ENCODE peak calls at places on chromosomes 7 and 10, in six cellular contexts. One of them, this sample, is unnamed.

GRCh38 chr7:2471022-2471329 is 5.2 kb downstream of the GRIFIN start:
- DNase-seq in A549: no peak
- DNase-seq in HepG2: no peak
- DNase-seq in K562: no peak
- DNase-seq in WTC11: no peak
- DNase-seq in H1: no peak
- DNase-seq in this sample: no peak

GRCh38 chr7:114630186-114630824 is 215.7 kb downstream of the FOXP2 start:
- DNase-seq in A549: no peak
- DNase-seq in HepG2: no peak
- DNase-seq in K562: no peak
- DNase-seq in WTC11: no peak
- DNase-seq in H1: no peak
- DNase-seq in this sample: no peak

GRCh38 chr7:64045301-64046040 is at the start of gene ZNF727:
- DNase-seq in A549: no peak
- DNase-seq in HepG2: no peak
- DNase-seq in K562: peak
- DNase-seq in WTC11: no peak
- DNase-seq in H1: no peak
- DNase-seq in this sample: no peak

GRCh38 chr7:23191022-23191421 is 9.2 kb downstream of the NUP42 start:
- DNase-seq in A549: no peak
- DNase-seq in HepG2: no peak
- DNase-seq in K562: peak
- DNase-seq in WTC11: no peak
- DNase-seq in H1: no peak
- DNase-seq in this sample: no peak

GRCh38 chr10:110651044-110651958 is 7.2 kb downstream of the RBM20 start:
- DNase-seq in A549: no peak
- DNase-seq in HepG2: no peak
- DNase-seq in K562: no peak
- DNase-seq in WTC11: no peak
- DNase-seq in H1: no peak
- DNase-seq in this sample: no peak

GRCh38 chr7:18780266-18780665 is 284.7 kb downstream of the HDAC9 start:
- DNase-seq in A549: no peak
- DNase-seq in HepG2: no peak
- DNase-seq in K562: no peak
- DNase-seq in WTC11: no peak
- DNase-seq in H1: no peak
- DNase-seq in this sample: no peak

GRCh38 chr10:95445837-95446347 is 115.3 kb downstream of the SORBS1 start:
- DNase-seq in A549: peak
- DNase-seq in HepG2: peak
- DNase-seq in K562: peak
- DNase-seq in WTC11: peak
- DNase-seq in H1: peak
- DNase-seq in this sample: peak

GRCh38 chr7:131583430-131583829 is 27.0 kb upstream of the PODXL start:
- DNase-seq in A549: no peak
- DNase-seq in HepG2: no peak
- DNase-seq in K562: no peak
- DNase-seq in WTC11: no peak
- DNase-seq in H1: no peak
- DNase-seq in this sample: no peak

GRCh38 chr7:100808354-100808875 is 18.9 kb downstream of the EPHB4 start:
- DNase-seq in A549: no peak
- DNase-seq in HepG2: no peak
- DNase-seq in K562: no peak
- DNase-seq in WTC11: no peak
- DNase-seq in H1: no peak
- DNase-seq in this sample: no peak

GRCh38 chr10:102230264-102230860 is 4.3 kb downstream of the ELOVL3 start:
- DNase-seq in A549: peak
- DNase-seq in HepG2: no peak
- DNase-seq in K562: peak
- DNase-seq in WTC11: peak
- DNase-seq in H1: peak
- DNase-seq in this sample: peak

GRCh38 chr7:134552105-134552504 is 3.2 kb downstream of the AKR1B15 start:
- DNase-seq in A549: no peak
- DNase-seq in HepG2: peak
- DNase-seq in K562: peak
- DNase-seq in WTC11: peak
- DNase-seq in H1: no peak
- DNase-seq in this sample: no peak

GRCh38 chr7:110839866-110840265 is 251.1 kb upstream of the LRRN3 start:
- DNase-seq in A549: no peak
- DNase-seq in HepG2: peak
- DNase-seq in K562: peak
- DNase-seq in WTC11: no peak
- DNase-seq in H1: no peak
- DNase-seq in this sample: peak

GRCh38 chr10:68897336-68897741 is 3.8 kb upstream of the DDX50 start:
- DNase-seq in A549: peak
- DNase-seq in HepG2: peak
- DNase-seq in K562: peak
- DNase-seq in WTC11: peak
- DNase-seq in H1: peak
- DNase-seq in this sample: peak

GRCh38 chr10:28668363-28669226 is 8.7 kb upstream of the BAMBI start:
- DNase-seq in A549: peak
- DNase-seq in HepG2: no peak
- DNase-seq in K562: peak
- DNase-seq in WTC11: peak
- DNase-seq in H1: peak
- DNase-seq in this sample: peak

GRCh38 chr7:68434857-68435256 is 1163.4 kb upstream of the AUTS2 start:
- DNase-seq in A549: no peak
- DNase-seq in HepG2: no peak
- DNase-seq in K562: no peak
- DNase-seq in WTC11: no peak
- DNase-seq in H1: no peak
- DNase-seq in this sample: no peak

GRCh38 chr7:65379318-65379717 is 5.7 kb downstream of the ZNF92 start:
- DNase-seq in A549: no peak
- DNase-seq in HepG2: peak
- DNase-seq in K562: no peak
- DNase-seq in WTC11: no peak
- DNase-seq in H1: no peak
- DNase-seq in this sample: no peak

GRCh38 chr7:117111532-117111931 is 158.2 kb downstream of the ST7 start:
- DNase-seq in A549: no peak
- DNase-seq in HepG2: no peak
- DNase-seq in K562: no peak
- DNase-seq in WTC11: no peak
- DNase-seq in H1: no peak
- DNase-seq in this sample: no peak

GRCh38 chr10:6811153-6811552 is 231.1 kb upstream of the PRKCQ start:
- DNase-seq in A549: no peak
- DNase-seq in HepG2: no peak
- DNase-seq in K562: no peak
- DNase-seq in WTC11: no peak
- DNase-seq in H1: no peak
- DNase-seq in this sample: no peak

GRCh38 chr10:6936931-6937330 is 356.9 kb upstream of the PRKCQ start:
- DNase-seq in A549: no peak
- DNase-seq in HepG2: no peak
- DNase-seq in K562: no peak
- DNase-seq in WTC11: no peak
- DNase-seq in H1: no peak
- DNase-seq in this sample: no peak

GRCh38 chr10:100482181-100482833 is 19.5 kb downstream of the WNT8B start:
- DNase-seq in A549: peak
- DNase-seq in HepG2: peak
- DNase-seq in K562: peak
- DNase-seq in WTC11: peak
- DNase-seq in H1: peak
- DNase-seq in this sample: peak

GRCh38 chr7:149075286-149075685 is 15.2 kb downstream of the ZNF786 start:
- DNase-seq in A549: no peak
- DNase-seq in HepG2: no peak
- DNase-seq in K562: no peak
- DNase-seq in WTC11: no peak
- DNase-seq in H1: no peak
- DNase-seq in this sample: no peak

GRCh38 chr10:13074562-13075451 is 25.2 kb upstream of the OPTN start:
- DNase-seq in A549: peak
- DNase-seq in HepG2: peak
- DNase-seq in K562: peak
- DNase-seq in WTC11: peak
- DNase-seq in H1: peak
- DNase-seq in this sample: peak

DNA sequence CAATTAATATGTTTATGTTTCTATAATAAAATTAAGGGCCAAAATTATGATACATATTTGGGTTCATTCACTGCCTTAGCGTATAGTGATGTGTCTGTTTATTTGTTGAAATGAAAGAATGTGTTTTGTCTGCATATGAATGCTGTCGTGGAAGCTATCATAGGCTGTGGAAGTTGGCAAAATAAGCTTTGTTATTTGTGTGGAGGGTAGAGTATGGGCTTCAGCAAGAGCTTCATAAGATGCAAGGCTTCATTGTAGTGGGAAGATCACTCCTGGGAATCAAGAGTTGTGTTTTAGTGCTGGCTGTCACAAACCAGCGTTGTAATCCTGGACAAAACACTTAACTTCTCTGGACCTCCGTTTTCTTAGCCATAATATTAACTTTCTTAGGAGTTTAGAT is 2.5 kb downstream of the SLK start:
- DNase-seq in A549: no peak
- DNase-seq in HepG2: no peak
- DNase-seq in K562: no peak
- DNase-seq in WTC11: no peak
- DNase-seq in H1: no peak
- DNase-seq in this sample: no peak
- TF ChIP-seq JUN in A549: no peak
- TF ChIP-seq JUN in HepG2: no peak
- TF ChIP-seq JUN in K562: no peak
- TF ChIP-seq JUN in WTC11: no peak
- TF ChIP-seq JUN in H1: no peak
- TF ChIP-seq JUN in this sample: no peak

DNA sequence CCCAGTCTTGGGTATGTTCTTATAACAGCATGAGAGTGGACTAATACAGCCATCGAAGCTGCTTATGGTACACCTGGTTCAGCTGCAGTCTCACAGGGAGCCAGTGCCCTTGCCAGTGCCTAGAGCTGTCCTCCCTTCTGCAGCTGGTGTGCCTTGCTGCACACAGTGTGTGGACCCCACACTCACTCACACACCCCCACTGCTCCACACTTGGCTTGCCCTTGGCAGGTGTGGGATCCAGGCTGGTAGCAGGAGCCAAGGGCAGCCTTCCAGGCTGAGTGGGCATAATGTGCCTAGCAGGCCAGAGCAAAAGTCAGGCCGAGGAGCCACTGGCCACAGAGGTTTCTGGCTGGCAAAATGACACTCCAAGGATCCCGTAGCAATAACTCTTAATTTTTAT is 217.3 kb downstream of the GPR158 start:
- DNase-seq in A549: no peak
- DNase-seq in HepG2: no peak
- DNase-seq in K562: no peak
- DNase-seq in WTC11: no peak
- DNase-seq in H1: no peak
- DNase-seq in this sample: no peak
- TF ChIP-seq JUN in A549: no peak
- TF ChIP-seq JUN in HepG2: no peak
- TF ChIP-seq JUN in K562: no peak
- TF ChIP-seq JUN in WTC11: no peak
- TF ChIP-seq JUN in H1: no peak
- TF ChIP-seq JUN in this sample: no peak

GRCh38 chr10:124723826-124724225 is 20.4 kb downstream of the FAM53B start:
- DNase-seq in A549: no peak
- DNase-seq in HepG2: no peak
- DNase-seq in K562: no peak
- DNase-seq in WTC11: no peak
- DNase-seq in H1: no peak
- DNase-seq in this sample: no peak

GRCh38 chr10:124725171-124725631 is 19.0 kb downstream of the FAM53B start:
- DNase-seq in A549: no peak
- DNase-seq in HepG2: no peak
- DNase-seq in K562: no peak
- DNase-seq in WTC11: no peak
- DNase-seq in H1: no peak
- DNase-seq in this sample: no peak

GRCh38 chr10:124724279-124725027 is 19.7 kb downstream of the FAM53B start:
- DNase-seq in A549: no peak
- DNase-seq in HepG2: peak
- DNase-seq in K562: no peak
- DNase-seq in WTC11: no peak
- DNase-seq in H1: no peak
- DNase-seq in this sample: no peak

GRCh38 chr10:124721295-124722052 is 22.7 kb downstream of the FAM53B start:
- DNase-seq in A549: no peak
- DNase-seq in HepG2: no peak
- DNase-seq in K562: no peak
- DNase-seq in WTC11: no peak
- DNase-seq in H1: no peak
- DNase-seq in this sample: peak

DNA sequence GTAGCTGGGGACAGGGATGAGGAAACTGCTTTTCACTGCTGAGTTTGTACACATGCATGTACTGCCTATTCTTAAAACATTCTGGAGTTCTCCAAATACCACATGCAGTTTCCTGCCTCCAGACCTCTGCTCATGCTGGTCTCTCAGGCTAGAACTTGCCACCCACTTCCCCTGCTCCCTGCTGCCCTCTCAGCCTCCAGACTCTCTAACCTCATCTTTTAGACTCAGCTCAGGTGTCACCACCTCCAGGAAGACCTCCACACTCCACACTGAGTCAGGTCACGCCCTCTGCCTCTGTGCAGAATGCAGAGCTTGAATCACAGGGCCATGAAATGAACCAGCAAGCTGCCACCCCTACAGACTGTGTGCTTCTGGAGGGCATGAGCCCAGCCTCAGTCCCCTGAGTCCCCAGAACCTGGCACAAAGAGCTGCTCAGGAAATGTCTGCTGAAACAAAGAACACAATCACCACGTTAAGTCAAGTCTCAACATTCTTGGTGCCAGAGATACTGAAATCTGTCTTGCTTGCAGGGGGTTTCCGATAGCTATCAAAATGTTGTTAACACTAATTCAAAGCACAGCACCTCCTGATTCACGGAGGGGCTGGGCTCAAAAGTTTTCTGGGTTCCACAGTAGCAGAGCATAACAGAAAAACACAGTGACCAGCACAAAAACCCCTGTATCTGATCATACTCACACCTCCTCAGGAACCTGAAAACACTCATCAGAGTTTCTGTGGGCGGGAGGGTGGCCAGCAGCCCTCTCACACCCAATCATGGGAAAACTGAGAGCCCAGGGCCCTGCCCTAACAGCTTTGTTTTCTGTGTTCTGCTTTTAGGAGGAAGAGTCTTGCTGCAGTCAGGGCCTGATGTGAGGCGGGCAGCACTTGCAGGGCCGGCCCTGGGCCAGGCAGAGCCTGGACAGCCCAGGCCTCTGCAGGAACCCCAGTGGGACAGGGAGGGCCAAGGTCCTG is 21.1 kb downstream of the FAM53B start:
- DNase-seq in A549: no peak
- DNase-seq in HepG2: no peak
- DNase-seq in K562: no peak
- DNase-seq in WTC11: no peak
- DNase-seq in H1: no peak
- DNase-seq in this sample: peak
- TF ChIP-seq JUN in A549: no peak
- TF ChIP-seq JUN in HepG2: no peak
- TF ChIP-seq JUN in K562: no peak
- TF ChIP-seq JUN in WTC11: no peak
- TF ChIP-seq JUN in H1: no peak
- TF ChIP-seq JUN in this sample: no peak

GRCh38 chr10:72687035-72687434 is 4.9 kb upstream of the MCU start:
- DNase-seq in A549: peak
- DNase-seq in HepG2: no peak
- DNase-seq in K562: no peak
- DNase-seq in WTC11: no peak
- DNase-seq in H1: no peak
- DNase-seq in this sample: no peak
- TF ChIP-seq JUN in A549: no peak
- TF ChIP-seq JUN in HepG2: no peak
- TF ChIP-seq JUN in K562: no peak
- TF ChIP-seq JUN in WTC11: no peak
- TF ChIP-seq JUN in H1: no peak
- TF ChIP-seq JUN in this sample: no peak

This sample was measured in endothelial cell of umbilical vein.